ENCODE peak calls at places on chromosomes 1 and 21, in six cellular contexts. One of them, this sample, is unnamed.

GRCh38 chr1:23556661-23557470 is 2.4 kb downstream of the ID3 start:
- DNase-seq in IMR-90: peak
- DNase-seq in C1 segment of cervical spinal cord: no peak
- DNase-seq in A172: peak
- DNase-seq in DMS79 treated with DMSO at 0.1 percent for 48 hours: peak
- DNase-seq in ELR: peak
- DNase-seq in this sample: peak

GRCh38 chr1:244437108-244437507 is 14.6 kb downstream of the ADSS2 start:
- DNase-seq in A172: no peak
- DNase-seq in DMS79 treated with DMSO at 0.1 percent for 48 hours: no peak
- DNase-seq in IMR-90: peak
- DNase-seq in ELR: peak
- DNase-seq in C1 segment of cervical spinal cord: no peak
- DNase-seq in this sample: peak

GRCh38 chr1:40267767-40268187 is 9.7 kb downstream of the ZMPSTE24 start:
- DNase-seq in ELR: peak
- DNase-seq in C1 segment of cervical spinal cord: no peak
- DNase-seq in DMS79 treated with DMSO at 0.1 percent for 48 hours: no peak
- DNase-seq in A172: peak
- DNase-seq in IMR-90: peak
- DNase-seq in this sample: peak

GRCh38 chr1:112461200-112461871 is 47.4 kb upstream of the WNT2B start:
- DNase-seq in DMS79 treated with DMSO at 0.1 percent for 48 hours: peak
- DNase-seq in IMR-90: no peak
- DNase-seq in A172: no peak
- DNase-seq in ELR: no peak
- DNase-seq in C1 segment of cervical spinal cord: no peak
- DNase-seq in this sample: no peak

GRCh38 chr1:157868664-157869063 is 27.1 kb upstream of the CD5L start:
- DNase-seq in ELR: no peak
- DNase-seq in IMR-90: no peak
- DNase-seq in DMS79 treated with DMSO at 0.1 percent for 48 hours: no peak
- DNase-seq in A172: no peak
- DNase-seq in C1 segment of cervical spinal cord: no peak
- DNase-seq in this sample: no peak

GRCh38 chr21:46080171-46081021 is 17.5 kb upstream of the COL6A2 start:
- DNase-seq in A172: no peak
- DNase-seq in IMR-90: no peak
- DNase-seq in ELR: no peak
- DNase-seq in C1 segment of cervical spinal cord: no peak
- DNase-seq in DMS79 treated with DMSO at 0.1 percent for 48 hours: no peak
- DNase-seq in this sample: no peak

GRCh38 chr1:215104283-215104682 is 21.7 kb downstream of the KCNK2 start:
- DNase-seq in IMR-90: peak
- DNase-seq in DMS79 treated with DMSO at 0.1 percent for 48 hours: no peak
- DNase-seq in A172: no peak
- DNase-seq in C1 segment of cervical spinal cord: no peak
- DNase-seq in ELR: peak
- DNase-seq in this sample: no peak

GRCh38 chr1:30562559-30562958 is 160.8 kb downstream of the MATN1 start:
- DNase-seq in ELR: no peak
- DNase-seq in C1 segment of cervical spinal cord: no peak
- DNase-seq in A172: no peak
- DNase-seq in IMR-90: no peak
- DNase-seq in DMS79 treated with DMSO at 0.1 percent for 48 hours: no peak
- DNase-seq in this sample: no peak

GRCh38 chr1:107936498-107937481 is 28.2 kb downstream of the VAV3 start:
- DNase-seq in C1 segment of cervical spinal cord: peak
- DNase-seq in ELR: peak
- DNase-seq in DMS79 treated with DMSO at 0.1 percent for 48 hours: peak
- DNase-seq in A172: peak
- DNase-seq in IMR-90: peak
- DNase-seq in this sample: peak

GRCh38 chr1:34907487-34908090 is 21.9 kb downstream of the DLGAP3 start:
- DNase-seq in IMR-90: no peak
- DNase-seq in DMS79 treated with DMSO at 0.1 percent for 48 hours: no peak
- DNase-seq in ELR: no peak
- DNase-seq in A172: no peak
- DNase-seq in C1 segment of cervical spinal cord: no peak
- DNase-seq in this sample: peak

GRCh38 chr21:45950740-45951515 is 30.6 kb upstream of the COL6A1 start:
- DNase-seq in A172: peak
- DNase-seq in IMR-90: peak
- DNase-seq in ELR: peak
- DNase-seq in DMS79 treated with DMSO at 0.1 percent for 48 hours: peak
- DNase-seq in C1 segment of cervical spinal cord: no peak
- DNase-seq in this sample: peak

GRCh38 chr21:41598561-41599511 is 90.9 kb upstream of the TMPRSS2 start:
- DNase-seq in C1 segment of cervical spinal cord: no peak
- DNase-seq in DMS79 treated with DMSO at 0.1 percent for 48 hours: no peak
- DNase-seq in IMR-90: no peak
- DNase-seq in ELR: no peak
- DNase-seq in A172: no peak
- DNase-seq in this sample: no peak

GRCh38 chr21:24280591-24280990 is 1326.7 kb downstream of the MRPL39 start:
- DNase-seq in C1 segment of cervical spinal cord: no peak
- DNase-seq in ELR: peak
- DNase-seq in A172: no peak
- DNase-seq in IMR-90: peak
- DNase-seq in DMS79 treated with DMSO at 0.1 percent for 48 hours: no peak
- DNase-seq in this sample: no peak

GRCh38 chr1:31444725-31445448 is 31.9 kb downstream of the SERINC2 start:
- DNase-seq in A172: no peak
- DNase-seq in ELR: no peak
- DNase-seq in DMS79 treated with DMSO at 0.1 percent for 48 hours: no peak
- DNase-seq in C1 segment of cervical spinal cord: no peak
- DNase-seq in IMR-90: no peak
- DNase-seq in this sample: no peak

GRCh38 chr1:91546301-91546581 is 45.6 kb downstream of the CDC7 start:
- DNase-seq in C1 segment of cervical spinal cord: no peak
- DNase-seq in IMR-90: no peak
- DNase-seq in DMS79 treated with DMSO at 0.1 percent for 48 hours: no peak
- DNase-seq in ELR: no peak
- DNase-seq in A172: no peak
- DNase-seq in this sample: no peak

GRCh38 chr1:172431721-172432192 is 11.3 kb downstream of the C1orf105 start:
- DNase-seq in ELR: no peak
- DNase-seq in IMR-90: no peak
- DNase-seq in C1 segment of cervical spinal cord: no peak
- DNase-seq in DMS79 treated with DMSO at 0.1 percent for 48 hours: no peak
- DNase-seq in A172: no peak
- DNase-seq in this sample: no peak

GRCh38 chr1:241323510-241323909 is 33.5 kb downstream of the RGS7 start:
- DNase-seq in ELR: peak
- DNase-seq in A172: peak
- DNase-seq in C1 segment of cervical spinal cord: no peak
- DNase-seq in IMR-90: peak
- DNase-seq in DMS79 treated with DMSO at 0.1 percent for 48 hours: no peak
- DNase-seq in this sample: peak

GRCh38 chr1:29506678-29507225 is 270.4 kb downstream of the PTPRU start:
- DNase-seq in IMR-90: no peak
- DNase-seq in DMS79 treated with DMSO at 0.1 percent for 48 hours: no peak
- DNase-seq in A172: no peak
- DNase-seq in ELR: no peak
- DNase-seq in C1 segment of cervical spinal cord: no peak
- DNase-seq in this sample: no peak

GRCh38 chr1:40312238-40313205 is 4.6 kb downstream of the COL9A2 start:
- DNase-seq in C1 segment of cervical spinal cord: no peak
- DNase-seq in ELR: no peak
- DNase-seq in IMR-90: no peak
- DNase-seq in DMS79 treated with DMSO at 0.1 percent for 48 hours: peak
- DNase-seq in A172: no peak
- DNase-seq in this sample: no peak

GRCh38 chr1:213908521-213908920 is 79.3 kb upstream of the PROX1 start:
- DNase-seq in DMS79 treated with DMSO at 0.1 percent for 48 hours: no peak
- DNase-seq in C1 segment of cervical spinal cord: no peak
- DNase-seq in IMR-90: no peak
- DNase-seq in ELR: no peak
- DNase-seq in A172: no peak
- DNase-seq in this sample: no peak

This sample was measured in fibroblast of the aortic adventitia.